ENCODE peak calls at places on chromosomes 6 and 20, in six cellular contexts. F, D, C, Y, I and P are unnamed samples.

GRCh38 chr6:4973972-4974885 is 29.6 kb downstream of the RPP40 start:
- DNase-seq in F (peak), D (no peak), C (no peak), Y (peak), I (peak), P (peak)

GRCh38 chr6:112286010-112286409 is 31.6 kb upstream of the LAMA4 start:
- DNase-seq in F (no peak), D (no peak), C (no peak), Y (no peak), I (no peak), P (no peak)

GRCh38 chr6:116982401-116982800 is 105.4 kb downstream of the RFX6 start:
- DNase-seq in F (no peak), D (no peak), C (no peak), Y (no peak), I (no peak), P (no peak)

GRCh38 chr20:38221041-38221589 is 39.4 kb downstream of the KIAA1755 start:
- DNase-seq in F (peak), D (peak), C (peak), Y (peak), I (no peak), P (peak)

GRCh38 chr20:40767530-40767924 is 78.5 kb upstream of the MAFB start:
- DNase-seq in F (peak), D (no peak), C (no peak), Y (no peak), I (no peak), P (no peak)

GRCh38 chr20:33181482-33182093 is 13.6 kb downstream of the BPIFA2 start:
- DNase-seq in F (peak), D (no peak), C (no peak), Y (no peak), I (no peak), P (no peak)

GRCh38 chr6:42978487-42978792 is 541 bp downstream of the PEX6 start:
- DNase-seq in F (peak), D (peak), C (peak), Y (peak), I (peak), P (peak)

GRCh38 chr6:52361347-52361944 is 505 bp upstream of the PAQR8 start:
- DNase-seq in F (peak), D (peak), C (peak), Y (peak), I (no peak), P (peak)

GRCh38 chr6:72031471-72031870 is 145.1 kb downstream of the RIMS1 start:
- DNase-seq in F (no peak), D (no peak), C (no peak), Y (no peak), I (no peak), P (no peak)

GRCh38 chr6:132218063-132218696 is 183.1 kb downstream of the MOXD1 start:
- DNase-seq in F (no peak), D (no peak), C (no peak), Y (peak), I (peak), P (peak)

GRCh38 chr6:71489736-71490135 is 201.1 kb downstream of the OGFRL1 start:
- DNase-seq in F (peak), D (no peak), C (no peak), Y (peak), I (peak), P (peak)

GRCh38 chr6:53342210-53342609 is 6.5 kb downstream of the ELOVL5 start:
- DNase-seq in F (no peak), D (no peak), C (no peak), Y (no peak), I (no peak), P (no peak)

GRCh38 chr6:34912715-34913464 is 23.8 kb downstream of the ANKS1A start:
- DNase-seq in F (no peak), D (no peak), C (no peak), Y (peak), I (peak), P (peak)

GRCh38 chr6:105045546-105045945 is 88.6 kb downstream of the LIN28B start:
- DNase-seq in F (no peak), D (no peak), C (no peak), Y (peak), I (peak), P (no peak)

GRCh38 chr6:100472674-100473073 is 8.0 kb upstream of the SIM1 start:
- DNase-seq in F (no peak), D (no peak), C (no peak), Y (peak), I (peak), P (no peak)

GRCh38 chr20:31967830-31968249 is at the start of gene XKR7:
- DNase-seq in F (peak), D (no peak), C (no peak), Y (no peak), I (no peak), P (no peak)

GRCh38 chr6:144346719-144347446 is 61.7 kb downstream of the UTRN start:
- DNase-seq in F (no peak), D (no peak), C (no peak), Y (peak), I (peak), P (peak)

GRCh38 chr6:155196891-155197290 is 66.9 kb upstream of the CLDN20 start:
- DNase-seq in F (no peak), D (no peak), C (no peak), Y (no peak), I (no peak), P (no peak)

GRCh38 chr6:159941286-159942113 is 27.4 kb upstream of the IGF2R start:
- DNase-seq in F (no peak), D (no peak), C (no peak), Y (peak), I (peak), P (peak)

GRCh38 chr6:144379356-144379755 is 94.2 kb downstream of the UTRN start:
- DNase-seq in F (no peak), D (no peak), C (no peak), Y (peak), I (peak), P (no peak)

GRCh38 chr20:10447028-10447427 is 11.9 kb downstream of the SLX4IP start:
- DNase-seq in F (no peak), D (peak), C (no peak), Y (peak), I (peak), P (peak)

GRCh38 chr6:35080821-35081425 is 60.2 kb downstream of the TCP11 start:
- DNase-seq in F (peak), D (no peak), C (peak), Y (no peak), I (no peak), P (no peak)

GRCh38 chr6:21733311-21733710 is 139.8 kb downstream of the SOX4 start:
- DNase-seq in F (no peak), D (no peak), C (no peak), Y (no peak), I (no peak), P (no peak)

GRCh38 chr20:7926767-7927166 is 13.5 kb downstream of the HAO1 start:
- DNase-seq in F (no peak), D (no peak), C (no peak), Y (peak), I (peak), P (peak)

GRCh38 chr20:10557685-10558084 is 116.1 kb downstream of the JAG1 start:
- DNase-seq in F (no peak), D (no peak), C (no peak), Y (no peak), I (no peak), P (no peak)

GRCh38 chr6:89237158-89237557 is 20.0 kb upstream of the GABRR1 start:
- DNase-seq in F (no peak), D (no peak), C (no peak), Y (no peak), I (no peak), P (no peak)

GRCh38 chr6:46414398-46414797 is 76.9 kb downstream of the RCAN2 start:
- DNase-seq in F (no peak), D (no peak), C (no peak), Y (no peak), I (no peak), P (no peak)

GRCh38 chr20:430091-430999 is 22.2 kb downstream of the RBCK1 start:
- DNase-seq in F (no peak), D (no peak), C (no peak), Y (peak), I (no peak), P (no peak)

GRCh38 chr6:143806282-143807102 is 36.6 kb upstream of the LTV1 start:
- DNase-seq in F (no peak), D (no peak), C (no peak), Y (peak), I (peak), P (peak)

GRCh38 chr20:7859371-7859802 is 80.9 kb downstream of the HAO1 start:
- DNase-seq in F (peak), D (no peak), C (no peak), Y (peak), I (peak), P (peak)

GRCh38 chr20:9215539-9215938 is 146.7 kb downstream of the PLCB4 start:
- DNase-seq in F (no peak), D (no peak), C (no peak), Y (no peak), I (no peak), P (peak)

GRCh38 chr20:21309678-21310467 is 6.7 kb downstream of the XRN2 start:
- DNase-seq in F (no peak), D (no peak), C (no peak), Y (no peak), I (no peak), P (no peak)

GRCh38 chr6:100230976-100231316 is 233.8 kb downstream of the SIM1 start:
- DNase-seq in F (no peak), D (no peak), C (no peak), Y (peak), I (no peak), P (no peak)

GRCh38 chr6:121791396-121792315 is 356.2 kb downstream of the GJA1 start:
- DNase-seq in F (peak), D (no peak), C (no peak), Y (peak), I (no peak), P (peak)

GRCh38 chr20:58624687-58625086 is 26.4 kb upstream of the STX16 start:
- DNase-seq in F (no peak), D (no peak), C (no peak), Y (no peak), I (no peak), P (no peak)

GRCh38 chr20:5511930-5512329 is 195.2 kb upstream of the PROKR2 start:
- DNase-seq in F (no peak), D (no peak), C (no peak), Y (no peak), I (no peak), P (no peak)

GRCh38 chr20:59749293-59749680 is 144.9 kb downstream of the PHACTR3 start:
- DNase-seq in F (no peak), D (no peak), C (no peak), Y (peak), I (peak), P (no peak)

GRCh38 chr6:113980937-113981554 is 10.1 kb upstream of the HDAC2 start:
- DNase-seq in F (peak), D (no peak), C (no peak), Y (peak), I (no peak), P (no peak)

GRCh38 chr20:16612708-16613107 is 39.5 kb upstream of the KIF16B start:
- DNase-seq in F (no peak), D (no peak), C (no peak), Y (no peak), I (no peak), P (no peak)

DNA sequence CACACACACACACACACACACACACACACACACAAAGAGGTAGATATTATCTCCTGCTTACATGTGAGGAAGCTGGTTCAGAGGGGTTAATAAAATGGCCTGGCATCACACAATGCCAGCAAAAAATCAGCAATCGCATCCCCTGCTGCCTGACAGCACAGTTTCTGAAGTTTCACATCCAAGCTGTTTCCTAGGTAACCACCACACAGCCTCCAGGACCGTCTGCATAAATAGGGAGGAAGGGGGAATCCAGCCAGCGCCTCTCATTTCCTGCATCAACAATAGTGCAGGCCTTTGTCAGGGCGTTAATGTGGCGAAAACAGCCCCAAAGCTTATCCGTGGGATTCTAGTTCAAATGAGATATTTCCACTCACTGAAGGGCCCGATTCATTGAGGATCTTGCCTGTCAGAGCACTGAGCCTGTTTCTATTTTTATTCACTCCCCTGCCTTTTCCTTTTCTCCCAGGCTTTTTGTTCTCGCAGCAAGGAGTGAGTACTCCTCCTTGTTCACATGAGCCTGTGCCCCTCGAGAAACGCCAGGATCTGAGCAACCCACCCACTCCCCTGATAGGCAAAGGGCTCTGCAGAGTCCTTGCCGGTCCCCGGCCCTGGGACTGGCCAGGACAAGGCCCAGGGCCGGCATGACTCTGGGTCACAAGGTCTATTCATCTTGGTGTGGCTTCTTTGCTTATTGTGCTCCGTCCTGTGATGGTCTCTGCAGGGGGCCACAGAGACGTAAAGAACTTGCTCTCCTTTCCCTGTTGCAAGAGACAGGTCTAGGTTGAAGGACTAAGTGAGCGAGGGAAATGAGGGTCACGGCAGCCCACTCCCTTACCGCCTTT is 32.7 kb downstream of the TUBB2B start:
- DNase-seq in F (peak), D (no peak), C (no peak), Y (no peak), I (peak), P (no peak)
- H3K4me3 ChIP-seq in F (peak), D (no peak), C (no peak), Y (no peak), I (no peak), P (no peak)

GRCh38 chr6:83804886-83805285 is 48.3 kb upstream of the RIPPLY2 start:
- DNase-seq in F (no peak), D (no peak), C (no peak), Y (no peak), I (no peak), P (no peak)
- TF ChIP-seq CTCF in F (peak), D (no peak), C (no peak), Y (no peak), I (no peak), P (no peak)

DNA sequence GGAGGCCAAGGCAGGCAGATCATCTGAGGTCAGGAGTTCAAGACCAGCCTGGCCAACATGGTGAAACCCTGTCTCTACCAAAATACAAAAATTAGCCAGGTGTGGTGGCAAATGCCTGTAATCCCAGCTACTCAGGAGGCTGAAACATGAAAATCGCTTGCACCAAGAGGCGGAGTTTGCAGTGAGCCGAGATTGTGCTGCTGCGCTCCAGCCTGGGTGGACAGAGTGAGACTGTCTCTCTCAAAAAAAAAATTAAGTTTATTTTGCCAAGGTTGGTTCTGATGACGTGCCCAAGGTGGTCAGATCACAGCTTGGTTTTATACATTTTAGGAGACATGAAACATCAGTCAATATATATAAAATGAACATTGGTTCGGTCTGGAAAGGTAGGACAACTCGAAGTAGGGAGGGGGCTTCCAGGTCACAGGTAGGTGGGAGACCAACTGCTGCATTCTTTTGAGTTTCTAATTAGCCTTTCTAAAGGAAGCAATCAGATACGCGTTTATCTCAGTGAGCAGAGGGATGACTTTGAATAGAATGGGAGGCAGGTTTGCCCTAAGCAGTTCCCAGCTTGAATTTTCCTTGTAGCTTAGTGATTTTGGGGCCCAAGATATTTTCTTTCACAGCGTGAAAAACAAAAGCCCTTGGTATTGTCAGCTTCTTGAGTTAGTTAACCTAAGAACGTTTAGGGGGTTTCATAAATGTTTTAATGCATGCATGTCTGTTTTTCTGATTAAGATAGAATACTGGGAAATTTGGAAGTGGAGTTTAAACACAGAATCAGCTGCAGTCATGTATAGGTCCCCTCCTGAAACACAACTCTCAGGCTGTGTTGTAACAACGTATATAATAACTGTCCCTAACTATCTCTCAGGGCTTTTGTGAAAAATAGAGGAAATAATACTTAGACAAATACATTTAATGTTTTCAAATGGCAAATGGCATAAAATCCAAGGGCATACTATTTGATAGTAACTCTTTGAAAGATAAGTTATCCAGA is 16.7 kb downstream of the ACOT13 start:
- DNase-seq in F (peak), D (no peak), C (no peak), Y (no peak), I (no peak), P (no peak)
- H3K4me3 ChIP-seq in F (peak), D (no peak), C (no peak), Y (no peak), I (no peak), P (no peak)

GRCh38 chr6:9621276-9621675 is 793.6 kb downstream of the TFAP2A start:
- DNase-seq in F (no peak), D (no peak), C (no peak), Y (no peak), I (no peak), P (no peak)

GRCh38 chr6:9620263-9620662 is 794.6 kb downstream of the TFAP2A start:
- DNase-seq in F (no peak), D (no peak), C (no peak), Y (peak), I (no peak), P (no peak)

GRCh38 chr6:9620687-9621086 is 794.2 kb downstream of the TFAP2A start:
- DNase-seq in F (no peak), D (no peak), C (no peak), Y (no peak), I (no peak), P (no peak)

GRCh38 chr6:9623228-9623832 is 791.5 kb downstream of the TFAP2A start:
- DNase-seq in F (no peak), D (no peak), C (no peak), Y (no peak), I (no peak), P (no peak)

DNA sequence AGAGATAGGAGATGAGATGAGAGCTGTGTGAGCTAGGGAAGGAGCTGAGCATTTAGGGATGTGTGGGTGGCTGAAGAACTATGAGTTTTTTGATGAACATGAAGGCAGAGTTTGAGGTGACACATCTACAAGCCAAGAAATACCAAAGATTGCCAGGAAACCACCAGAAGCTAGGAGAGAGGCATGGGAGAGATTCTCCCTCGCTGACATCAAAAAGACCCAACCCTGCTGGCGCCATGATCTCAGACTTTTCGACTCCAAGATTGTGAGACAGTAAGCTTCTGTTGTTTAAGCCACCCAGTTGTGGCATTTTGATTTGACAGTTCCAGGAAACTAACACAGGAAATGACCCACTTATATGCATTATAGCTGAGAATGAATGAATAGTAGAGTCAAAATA is 790.9 kb downstream of the TFAP2A start:
- DNase-seq in F (no peak), D (no peak), C (no peak), Y (no peak), I (no peak), P (no peak)
- TF ChIP-seq CTCF in F (no peak), D (no peak), C (no peak), Y (no peak), I (no peak), P (no peak)